ENCODE peak calls at places on chromosome 17, in ten cellular contexts. K is substantia nigra, N is pancreas, Y is ovary, B is upper lobe of right lung, Q is cardiac muscle cell, R is AG04450, O is colonic mucosa, D is psoas muscle, G is HCT116. I is an unnamed sample.

GRCh38 chr17:8188408-8188839 is 1.6 kb downstream of the BORCS6 start:
- DNase-seq in K (no peak), N (peak; percentile 70), Y (no peak), B (peak; percentile 65), Q (no peak), R (no peak), O (no peak), D (no peak), G (no peak), I (no peak)

GRCh38 chr17:65617496-65617895 is 56.0 kb upstream of the AXIN2 start:
- DNase-seq in K (no peak), N (no peak), Y (no peak), B (no peak), Q (no peak), R (no peak), O (no peak), D (no peak), G (no peak), I (no peak)

GRCh38 chr17:61972311-61972710 is 44.5 kb upstream of the INTS2 start:
- DNase-seq in K (no peak), N (no peak), Y (no peak), B (no peak), Q (no peak), R (no peak), O (no peak), D (no peak), G (no peak), I (no peak)

GRCh38 chr17:45745843-45746494 is 38.2 kb upstream of the CRHR1 start:
- DNase-seq in K (no peak), N (no peak), Y (no peak), B (no peak), Q (no peak), R (no peak), O (no peak), D (no peak), G (no peak), I (no peak)

GRCh38 chr17:39926588-39927100 is 757 bp downstream of the ORMDL3 start:
- DNase-seq in K (no peak), N (peak; percentile 82), Y (no peak), B (peak; percentile 81), Q (peak; percentile 33), R (no peak), O (peak; percentile 69), D (no peak), G (no peak), I (peak; percentile 71)

GRCh38 chr17:77874303-77875050 is 84.0 kb upstream of the TNRC6C start:
- DNase-seq in K (no peak), N (no peak), Y (no peak), B (peak; percentile 3), Q (no peak), R (no peak), O (no peak), D (no peak), G (no peak), I (no peak)

GRCh38 chr17:78724544-78724943 is 57.5 kb downstream of the CYTH1 start:
- DNase-seq in K (peak; percentile 67), N (no peak), Y (no peak), B (no peak), Q (no peak), R (no peak), O (no peak), D (no peak), G (no peak), I (no peak)

GRCh38 chr17:40018211-40019121 is 3.2 kb downstream of the CSF3 start:
- DNase-seq in K (no peak), N (peak; percentile 56), Y (peak; percentile 87), B (no peak), Q (peak; percentile 50), R (no peak), O (no peak), D (peak; percentile 85), G (no peak), I (no peak)

GRCh38 chr17:7969434-7969833 is 33.0 kb upstream of the GUCY2D start:
- DNase-seq in K (no peak), N (no peak), Y (no peak), B (no peak), Q (no peak), R (no peak), O (no peak), D (no peak), G (no peak), I (no peak)

GRCh38 chr17:82772026-82772425 is 20.2 kb downstream of the TBCD start:
- DNase-seq in K (no peak), N (no peak), Y (no peak), B (no peak), Q (no peak), R (peak; percentile 36), O (peak; percentile 71), D (no peak), G (no peak), I (no peak)

GRCh38 chr17:68603027-68603426 is 1.9 kb upstream of the FAM20A start:
- DNase-seq in K (no peak), N (no peak), Y (no peak), B (no peak), Q (no peak), R (no peak), O (no peak), D (peak; percentile 20), G (no peak), I (peak; percentile 70)

GRCh38 chr17:8675306-8675705 is 44.8 kb upstream of the MYH10 start:
- DNase-seq in K (no peak), N (no peak), Y (no peak), B (no peak), Q (no peak), R (no peak), O (no peak), D (no peak), G (no peak), I (no peak)

DNA sequence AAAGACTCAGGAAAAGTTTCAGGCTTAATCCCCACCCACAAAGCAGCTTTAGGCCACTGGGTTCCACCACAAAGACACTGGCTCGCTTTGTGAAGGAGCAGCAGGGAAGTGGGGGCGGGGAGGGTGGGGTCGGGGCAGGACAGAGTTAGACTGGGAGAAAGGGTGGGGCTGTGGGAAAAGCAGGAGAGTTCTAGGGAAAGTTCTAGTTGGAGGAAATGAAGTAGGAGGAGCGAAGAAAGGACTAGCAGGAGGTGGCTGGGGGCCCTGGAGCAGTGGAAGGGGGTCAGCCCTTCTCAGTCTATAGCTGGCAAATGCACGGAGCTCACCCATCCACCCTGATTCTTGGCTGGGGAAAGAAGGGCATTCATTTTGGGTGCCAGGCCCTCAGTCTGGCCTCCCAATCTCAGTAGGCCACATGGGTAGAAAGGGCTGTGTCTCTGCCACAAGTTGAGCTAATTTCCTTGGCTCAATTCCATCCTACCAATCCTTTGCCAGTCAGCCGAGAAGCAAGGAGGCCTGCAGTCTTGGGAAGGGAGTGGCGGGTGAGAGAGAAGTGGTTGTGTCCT is 4.6 kb downstream of the INPP5K start:
- DNase-seq in K (no peak), N (no peak), Y (no peak), B (no peak), Q (no peak), R (no peak), O (peak; percentile 75), D (no peak), G (no peak), I (no peak)
- H3K27ac ChIP-seq in K (no peak overlapping the region), N (no peak overlapping the region), Y (no peak overlapping the region), B (peak overlapping the region; percentile 75), Q (no peak overlapping the region), R (no peak overlapping the region), O (peak overlapping the region; percentile 91), D (peak overlapping the region; percentile 63), G (no peak overlapping the region), I (peak overlapping the region; percentile 71)

DNA sequence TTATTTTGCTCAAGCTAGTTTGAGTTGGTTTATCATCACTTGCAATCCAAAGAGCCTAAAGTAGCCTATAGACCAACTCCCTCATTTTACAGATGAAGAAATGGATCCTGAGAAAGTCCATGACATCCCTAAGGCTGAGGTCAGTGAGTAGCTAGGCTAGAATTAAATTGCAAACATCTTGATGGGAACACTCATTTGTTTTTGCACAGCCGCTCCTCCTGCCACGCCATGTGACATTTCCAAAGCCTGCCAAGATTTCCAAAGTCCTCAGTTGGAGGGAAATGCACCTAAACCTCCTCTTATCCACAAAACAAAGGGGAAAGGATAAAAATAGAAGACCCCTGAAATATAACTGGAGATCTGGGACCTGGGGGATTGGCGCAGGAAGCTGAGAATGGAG is 15.0 kb downstream of the TMEM92 start:
- DNase-seq in K (no peak), N (no peak), Y (peak; percentile 20), B (no peak), Q (no peak), R (no peak), O (no peak), D (no peak), G (no peak), I (peak; percentile 85)
- H3K27ac ChIP-seq in K (no peak overlapping the region), N (no peak overlapping the region), Y (no peak overlapping the region), B (peak overlapping the region; percentile 83), Q (no peak overlapping the region), R (peak overlapping the region; percentile 97), O (peak overlapping the region; percentile 43), D (no peak overlapping the region), G (no peak overlapping the region), I (peak overlapping the region; percentile 91)

GRCh38 chr17:63828936-63829335 is 1.5 kb upstream of the FTSJ3 start:
- DNase-seq in K (no peak), N (no peak), Y (no peak), B (no peak), Q (no peak), R (no peak), O (no peak), D (no peak), G (no peak), I (no peak)

GRCh38 chr17:63830904-63831491 is 3.5 kb upstream of the FTSJ3 start:
- DNase-seq in K (no peak), N (no peak), Y (no peak), B (no peak), Q (no peak), R (no peak), O (no peak), D (no peak), G (no peak), I (no peak)

GRCh38 chr17:63832014-63832413 is 4.6 kb upstream of the FTSJ3 start:
- DNase-seq in K (no peak), N (no peak), Y (no peak), B (no peak), Q (no peak), R (no peak), O (no peak), D (no peak), G (no peak), I (no peak)

GRCh38 chr17:63831505-63831904 is 4.0 kb upstream of the FTSJ3 start:
- DNase-seq in K (no peak), N (no peak), Y (no peak), B (no peak), Q (no peak), R (no peak), O (no peak), D (no peak), G (no peak), I (no peak)

GRCh38 chr17:63830278-63830677 is 2.8 kb upstream of the FTSJ3 start:
- DNase-seq in K (no peak), N (no peak), Y (no peak), B (no peak), Q (no peak), R (no peak), O (no peak), D (no peak), G (no peak), I (no peak)
- H3K27ac ChIP-seq in K (no peak overlapping the region), N (no peak overlapping the region), Y (no peak overlapping the region), B (no peak overlapping the region), Q (no peak overlapping the region), R (no peak overlapping the region), O (no peak overlapping the region), D (no peak overlapping the region), G (no peak overlapping the region), I (peak overlapping the region; percentile 2)

DNA sequence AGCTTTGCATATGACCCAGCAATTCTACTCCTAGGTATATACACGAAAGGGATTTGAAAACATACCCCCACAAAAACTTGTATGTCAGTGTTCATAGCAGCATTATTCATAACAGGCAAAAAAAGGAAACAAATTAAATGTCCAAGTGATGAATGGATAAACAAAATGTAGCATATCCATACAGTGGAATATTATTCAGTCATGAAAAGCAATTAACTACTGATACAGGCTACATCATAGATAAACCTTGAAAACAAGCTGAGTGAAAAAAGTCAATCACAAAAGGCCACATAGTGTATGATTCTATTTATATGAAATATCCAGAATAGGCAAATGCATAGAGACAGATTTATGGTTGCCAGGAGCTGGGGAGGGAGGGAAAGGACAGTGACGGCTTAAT is 676 bp downstream of the EME1 start:
- DNase-seq in K (no peak), N (no peak), Y (no peak), B (no peak), Q (no peak), R (no peak), O (no peak), D (no peak), G (no peak), I (no peak)
- H3K27ac ChIP-seq in K (no peak overlapping the region), N (no peak overlapping the region), Y (no peak overlapping the region), B (no peak overlapping the region), Q (no peak overlapping the region), R (no peak overlapping the region), O (no peak overlapping the region), D (no peak overlapping the region), G (peak overlapping the region; percentile 82), I (no peak overlapping the region)

I was measured in tibial artery.